ENCODE peak calls at places on chromosomes 5 and 9, in six cellular contexts. E is prostate gland, F is endodermal cell, R is psoas muscle, O is pancreas, N is upper lobe of right lung. G is an unnamed sample.
A peak's percentile ranks its signal among the peaks of the same experiment; 100 is the strongest.

GRCh38 chr5:54651482-54652076 is 134.0 kb downstream of the SNX18 start:
- DNase-seq in E (no peak), F (no peak), R (peak; percentile 69), O (peak; percentile 93), N (peak; percentile 85), G (no peak)

GRCh38 chr5:93637697-93638096 is 54.7 kb downstream of the NR2F1 start:
- DNase-seq in E (no peak), F (no peak), R (no peak), O (no peak), N (no peak), G (no peak)

GRCh38 chr5:133603711-133604110 is 8.6 kb downstream of the FSTL4 start:
- DNase-seq in E (no peak), F (no peak), R (no peak), O (no peak), N (no peak), G (no peak)

GRCh38 chr5:39977231-39977630 is 552.5 kb upstream of the DAB2 start:
- DNase-seq in E (no peak), F (no peak), R (no peak), O (no peak), N (no peak), G (no peak)

GRCh38 chr9:4375424-4376195 is 75.7 kb upstream of the GLIS3 start:
- DNase-seq in E (peak; percentile 7), F (no peak), R (no peak), O (no peak), N (no peak), G (no peak)

GRCh38 chr9:95316794-95317118 is 753 bp downstream of the FANCC start:
- DNase-seq in E (peak; percentile 41), F (peak; percentile 96), R (peak; percentile 63), O (peak; percentile 61), N (peak; percentile 87), G (peak; percentile 77)

GRCh38 chr9:113715086-113715485 is 161.0 kb upstream of the ZNF618 start:
- DNase-seq in E (no peak), F (peak; percentile 32), R (no peak), O (no peak), N (no peak), G (no peak)

GRCh38 chr5:95918421-95919006 is 43.1 kb downstream of the ELL2 start:
- DNase-seq in E (no peak), F (no peak), R (no peak), O (no peak), N (no peak), G (no peak)

GRCh38 chr5:52392321-52392720 is 395.4 kb upstream of the ITGA1 start:
- DNase-seq in E (no peak), F (no peak), R (no peak), O (no peak), N (no peak), G (no peak)

GRCh38 chr9:112169368-112169767 is 5.7 kb downstream of the SUSD1 start:
- DNase-seq in E (no peak), F (no peak), R (no peak), O (no peak), N (no peak), G (no peak)

GRCh38 chr5:89904442-89904841 is 505.1 kb downstream of the CETN3 start:
- DNase-seq in E (no peak), F (no peak), R (no peak), O (no peak), N (no peak), G (no peak)

GRCh38 chr5:22314548-22314947 is 538.6 kb downstream of the CDH12 start:
- DNase-seq in E (no peak), F (no peak), R (no peak), O (no peak), N (no peak), G (no peak)

GRCh38 chr5:156420665-156421064 is 93.7 kb downstream of the SGCD start:
- DNase-seq in E (no peak), F (no peak), R (no peak), O (no peak), N (no peak), G (no peak)

GRCh38 chr5:1685076-1685475 is 114.6 kb downstream of the MRPL36 start:
- DNase-seq in E (no peak), F (no peak), R (no peak), O (no peak), N (no peak), G (no peak)

GRCh38 chr9:132651259-132651658 is 18.5 kb downstream of the DDX31 start:
- DNase-seq in E (peak; percentile 72), F (no peak), R (no peak), O (no peak), N (no peak), G (no peak)

GRCh38 chr5:171420429-171421231 is 1.2 kb downstream of the FGF18 start:
- DNase-seq in E (peak; percentile 56), F (peak; percentile 74), R (peak; percentile 90), O (peak; percentile 55), N (peak; percentile 91), G (no peak)

GRCh38 chr9:86639899-86640379 is 285.7 kb upstream of the TUT7 start:
- DNase-seq in E (peak; percentile 11), F (peak; percentile 61), R (no peak), O (no peak), N (no peak), G (no peak)

DNA sequence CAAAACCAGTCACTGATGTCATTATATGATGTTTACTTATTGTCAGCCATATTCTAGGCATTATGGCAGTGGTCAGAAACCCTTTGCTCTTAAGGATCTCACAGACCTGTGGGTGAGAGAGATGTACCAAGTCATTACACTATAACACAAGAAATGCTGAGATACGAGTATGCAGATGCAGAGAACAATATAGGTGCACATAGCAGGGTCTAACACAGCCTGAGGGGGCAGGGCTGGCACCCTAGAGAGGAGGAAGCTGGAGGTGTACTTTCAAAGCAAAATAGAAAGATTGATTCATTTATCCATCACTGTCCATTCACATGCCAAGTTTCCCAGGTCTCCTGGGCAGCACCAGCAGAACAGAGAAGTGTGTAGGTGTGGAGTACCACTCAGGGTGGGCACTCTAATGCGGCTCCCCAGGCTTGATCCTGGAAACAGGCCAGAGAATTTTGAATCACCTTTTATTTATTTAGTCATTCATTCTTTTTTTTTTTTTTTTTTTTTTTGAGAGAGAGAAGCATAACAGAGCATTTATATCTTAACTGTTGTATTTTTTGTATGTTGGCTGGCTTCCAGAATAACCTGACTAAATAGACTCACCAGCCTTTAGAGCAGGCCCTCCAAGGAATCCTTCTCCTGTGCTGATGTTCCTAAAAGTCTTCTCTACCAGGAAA is 153.3 kb downstream of the PIK3R1 start:
- DNase-seq in E (no peak), F (no peak), R (no peak), O (no peak), N (no peak), G (no peak)
- H3K4me3 ChIP-seq in E (no peak overlapping the region), F (no peak overlapping the region), R (no peak overlapping the region), O (no peak overlapping the region), N (no peak overlapping the region), G (no peak overlapping the region)

DNA sequence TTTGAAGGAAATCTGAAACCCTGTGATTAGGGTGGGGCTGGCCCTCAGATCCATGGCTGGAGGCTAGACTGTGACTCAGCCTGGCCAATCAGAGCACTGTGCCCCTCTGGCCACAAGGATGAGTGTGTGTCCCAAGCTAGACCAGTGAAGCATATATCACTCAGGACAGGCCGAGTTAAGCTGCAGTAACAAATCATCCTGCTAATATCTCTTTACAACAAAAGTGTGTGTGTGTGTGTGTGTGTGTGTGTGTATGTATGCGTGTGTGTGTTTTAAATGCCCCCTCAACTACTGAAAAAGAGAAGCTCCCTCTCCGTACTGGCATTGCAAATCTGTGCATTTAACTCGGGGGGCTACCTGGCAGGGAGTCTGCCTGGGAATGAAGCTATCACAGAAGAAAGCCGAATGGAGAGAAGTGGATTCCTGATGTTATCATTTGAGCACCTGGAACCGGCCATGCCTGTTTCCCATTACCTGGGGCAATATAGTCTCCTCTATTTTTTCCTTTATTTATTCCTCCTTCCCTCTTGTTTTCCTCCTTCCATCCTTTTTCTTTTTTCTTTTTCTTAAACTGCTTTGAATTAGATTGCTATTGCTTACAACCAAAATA is 25.6 kb downstream of the STC2 start:
- DNase-seq in E (no peak), F (peak; percentile 72), R (no peak), O (no peak), N (no peak), G (no peak)
- TF ChIP-seq CTCF in E (no peak), F (no peak), R (no peak), O (no peak), N (no peak), G (no peak)

GRCh38 chr5:80160242-80160641 is 95.6 kb downstream of the SERINC5 start:
- DNase-seq in E (no peak), F (no peak), R (no peak), O (no peak), N (no peak), G (no peak)

GRCh38 chr5:80154749-80155148 is 101.1 kb downstream of the SERINC5 start:
- DNase-seq in E (no peak), F (no peak), R (no peak), O (no peak), N (no peak), G (no peak)

GRCh38 chr5:80161165-80161564 is 94.7 kb downstream of the SERINC5 start:
- DNase-seq in E (no peak), F (no peak), R (no peak), O (no peak), N (no peak), G (no peak)

GRCh38 chr5:80156156-80156555 is 99.7 kb downstream of the SERINC5 start:
- DNase-seq in E (no peak), F (no peak), R (no peak), O (no peak), N (no peak), G (no peak)

GRCh38 chr5:80159133-80159815 is 96.6 kb downstream of the SERINC5 start:
- DNase-seq in E (no peak), F (no peak), R (no peak), O (no peak), N (no peak), G (no peak)
- H3K36me3 ChIP-seq in E (no peaks in the 10 kb centered on the region), F (peaks cover 97% of the 10 kb centered on the region), R (peaks cover 12% of the 10 kb centered on the region), O (no peaks in the 10 kb centered on the region), N (peaks cover 31% of the 10 kb centered on the region), G (no peaks in the 10 kb centered on the region)

GRCh38 chr9:137351781-137352501 is 49.9 kb upstream of the NRARP start:
- DNase-seq in E (no peak), F (peak; percentile 30), R (no peak), O (no peak), N (no peak), G (no peak)

GRCh38 chr9:137350696-137351584 is 48.9 kb upstream of the NRARP start:
- DNase-seq in E (no peak), F (no peak), R (no peak), O (no peak), N (no peak), G (no peak)

GRCh38 chr9:137348781-137349470 is 46.9 kb upstream of the NRARP start:
- DNase-seq in E (no peak), F (no peak), R (no peak), O (no peak), N (no peak), G (no peak)

GRCh38 chr9:137347928-137348327 is 45.9 kb upstream of the NRARP start:
- DNase-seq in E (no peak), F (no peak), R (no peak), O (no peak), N (no peak), G (no peak)

DNA sequence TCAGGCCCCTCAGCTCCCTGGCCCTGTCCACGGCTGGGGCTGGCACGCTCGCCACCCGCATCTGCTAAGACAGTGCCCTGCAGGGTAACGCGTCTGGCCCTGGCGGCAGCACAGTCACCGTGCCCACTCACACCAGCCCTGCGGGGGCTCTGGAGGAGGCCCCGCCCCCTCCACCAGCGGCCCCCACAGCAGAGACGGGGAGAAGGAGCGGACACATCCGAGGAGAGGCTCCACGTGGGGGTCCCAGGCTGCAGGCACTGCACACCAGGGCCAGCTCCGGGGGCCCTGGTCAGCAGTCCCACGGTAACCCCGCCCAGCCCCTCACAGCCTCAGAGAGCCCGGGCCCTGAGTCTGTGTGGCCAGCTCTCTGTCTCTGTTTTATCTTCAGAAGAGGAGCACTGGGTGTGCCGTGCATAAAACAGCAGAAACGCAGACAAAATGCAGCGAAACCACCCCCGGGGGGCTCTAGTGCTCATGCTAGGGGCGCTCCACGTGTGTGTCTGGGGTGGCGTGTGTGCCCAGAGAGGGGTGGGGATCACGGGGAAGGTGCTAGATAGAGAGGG is 47.5 kb upstream of the NRARP start:
- DNase-seq in E (no peak), F (no peak), R (no peak), O (no peak), N (no peak), G (no peak)
- H3K4me3 ChIP-seq in E (no peak overlapping the region), F (no peak overlapping the region), R (no peak overlapping the region), O (no peak overlapping the region), N (no peak overlapping the region), G (no peak overlapping the region)